ENCODE peak calls at places on chromosome 12, in four cellular contexts. One of them, this sample, is unnamed.

GRCh38 chr12:92582466-92582865 is 120.3 kb upstream of the PLEKHG7 start:
- DNase-seq in HEK293T: no peak
- DNase-seq in NCI-H748 treated with DMSO at 0.1 percent for 48 hours: no peak
- DNase-seq in OCI-LY7: no peak
- DNase-seq in this sample: peak; percentile 92

GRCh38 chr12:102371177-102371576 is 109.2 kb downstream of the IGF1 start:
- DNase-seq in HEK293T: no peak
- DNase-seq in NCI-H748 treated with DMSO at 0.1 percent for 48 hours: no peak
- DNase-seq in OCI-LY7: no peak
- DNase-seq in this sample: no peak

GRCh38 chr12:130832561-130833209 is 6.4 kb downstream of the STX2 start:
- DNase-seq in HEK293T: no peak
- DNase-seq in NCI-H748 treated with DMSO at 0.1 percent for 48 hours: no peak
- DNase-seq in OCI-LY7: no peak
- DNase-seq in this sample: no peak

GRCh38 chr12:114799574-114800487 is 115.9 kb upstream of the TBX3 start:
- DNase-seq in HEK293T: no peak
- DNase-seq in NCI-H748 treated with DMSO at 0.1 percent for 48 hours: no peak
- DNase-seq in OCI-LY7: no peak
- DNase-seq in this sample: no peak

GRCh38 chr12:10363922-10364838 is 25.7 kb downstream of the KLRK1 start:
- DNase-seq in HEK293T: no peak
- DNase-seq in NCI-H748 treated with DMSO at 0.1 percent for 48 hours: peak; percentile 17
- DNase-seq in OCI-LY7: peak; percentile 77
- DNase-seq in this sample: peak; percentile 60

GRCh38 chr12:131101006-131101405 is 147.3 kb downstream of the ADGRD1 start:
- DNase-seq in HEK293T: no peak
- DNase-seq in NCI-H748 treated with DMSO at 0.1 percent for 48 hours: no peak
- DNase-seq in OCI-LY7: no peak
- DNase-seq in this sample: no peak

GRCh38 chr12:77124767-77125166 is 59.4 kb upstream of the E2F7 start:
- DNase-seq in HEK293T: no peak
- DNase-seq in NCI-H748 treated with DMSO at 0.1 percent for 48 hours: no peak
- DNase-seq in OCI-LY7: no peak
- DNase-seq in this sample: no peak

GRCh38 chr12:120041386-120042231 is 52.6 kb downstream of the BICDL1 start:
- DNase-seq in HEK293T: no peak
- DNase-seq in NCI-H748 treated with DMSO at 0.1 percent for 48 hours: no peak
- DNase-seq in OCI-LY7: no peak
- DNase-seq in this sample: no peak

GRCh38 chr12:122992386-122992785 is 11.9 kb downstream of the ARL6IP4 start:
- DNase-seq in HEK293T: no peak
- DNase-seq in NCI-H748 treated with DMSO at 0.1 percent for 48 hours: no peak
- DNase-seq in OCI-LY7: no peak
- DNase-seq in this sample: no peak

GRCh38 chr12:120654656-120655055 is 14.2 kb downstream of the CABP1 start:
- DNase-seq in HEK293T: no peak
- DNase-seq in NCI-H748 treated with DMSO at 0.1 percent for 48 hours: no peak
- DNase-seq in OCI-LY7: no peak
- DNase-seq in this sample: no peak

GRCh38 chr12:95611676-95612309 is 60.5 kb upstream of the USP44 start:
- DNase-seq in HEK293T: no peak
- DNase-seq in NCI-H748 treated with DMSO at 0.1 percent for 48 hours: peak; percentile 92
- DNase-seq in OCI-LY7: no peak
- DNase-seq in this sample: peak; percentile 60

GRCh38 chr12:83664650-83665049 is 977.9 kb downstream of the TMTC2 start:
- DNase-seq in HEK293T: peak; percentile 25
- DNase-seq in NCI-H748 treated with DMSO at 0.1 percent for 48 hours: peak; percentile 83
- DNase-seq in OCI-LY7: no peak
- DNase-seq in this sample: peak; percentile 77

GRCh38 chr12:24943947-24944597 is 4.8 kb downstream of the BCAT1 start:
- DNase-seq in HEK293T: no peak
- DNase-seq in NCI-H748 treated with DMSO at 0.1 percent for 48 hours: no peak
- DNase-seq in OCI-LY7: no peak
- DNase-seq in this sample: no peak

This sample was measured in NCI-H345.